ENCODE peak calls at places on chromosome 14, in nine cellular contexts. U is NCI-H1417; H is CD8-positive, alpha-beta memory T cell; Y is astrocyte of the spinal cord; A is DMS 273 treated with DMSO at 0.1 percent for 48 hours; L is activated naive CD4-positive, alpha-beta T cell; F is GM13977; N is NCI-H460; D is iPS-NIHi11. W is an unnamed sample.
A peak's percentile ranks its signal among the peaks of the same experiment; 100 is the strongest.

GRCh38 chr14:93012516-93013367 is 89.8 kb downstream of the CHGA start:
- DNase-seq in U (peak; percentile 37), H (no peak), Y (no peak), A (no peak), L (no peak), F (no peak), N (no peak), D (no peak), W (no peak)

GRCh38 chr14:90434370-90435020 is 37.7 kb downstream of the CALM1 start:
- DNase-seq in U (no peak), H (no peak), Y (no peak), A (no peak), L (no peak), F (no peak), N (no peak), D (no peak), W (no peak)

GRCh38 chr14:103372552-103373304 is 12.5 kb upstream of the MARK3 start:
- DNase-seq in U (no peak), H (no peak), Y (peak; percentile 93), A (no peak), L (no peak), F (no peak), N (peak; percentile 78), D (peak; percentile 45), W (no peak)

GRCh38 chr14:21241218-21241819 is 27.9 kb downstream of the HNRNPC start:
- DNase-seq in U (no peak), H (no peak), Y (peak; percentile 32), A (no peak), L (no peak), F (no peak), N (no peak), D (no peak), W (no peak)

GRCh38 chr14:37857774-37858266 is 262.4 kb downstream of the TTC6 start:
- DNase-seq in U (no peak), H (no peak), Y (no peak), A (no peak), L (no peak), F (no peak), N (no peak), D (no peak), W (no peak)

GRCh38 chr14:90511795-90512331 is 115.0 kb downstream of the CALM1 start:
- DNase-seq in U (peak; percentile 28), H (no peak), Y (no peak), A (peak; percentile 50), L (no peak), F (no peak), N (no peak), D (no peak), W (no peak)

GRCh38 chr14:24943024-24943423 is 106.9 kb downstream of the STXBP6 start:
- DNase-seq in U (peak; percentile 37), H (no peak), Y (no peak), A (no peak), L (no peak), F (no peak), N (no peak), D (peak; percentile 73), W (no peak)

GRCh38 chr14:60197629-60198318 is 32.6 kb upstream of the DHRS7 start:
- DNase-seq in U (no peak), H (no peak), Y (no peak), A (no peak), L (no peak), F (no peak), N (no peak), D (no peak), W (no peak)

GRCh38 chr14:76644875-76645518 is 116.3 kb upstream of the VASH1 start:
- DNase-seq in U (peak; percentile 56), H (no peak), Y (peak; percentile 5), A (no peak), L (no peak), F (peak; percentile 48), N (peak; percentile 26), D (peak; percentile 81), W (peak; percentile 85)

GRCh38 chr14:71698027-71698426 is 234.2 kb upstream of the RGS6 start:
- DNase-seq in U (no peak), H (peak; percentile 7), Y (no peak), A (no peak), L (no peak), F (no peak), N (no peak), D (no peak), W (no peak)

GRCh38 chr14:94888108-94888507 is 118.2 kb upstream of the GSC start:
- DNase-seq in U (peak; percentile 10), H (no peak), Y (no peak), A (no peak), L (no peak), F (no peak), N (peak; percentile 79), D (no peak), W (no peak)

GRCh38 chr14:24984846-24985589 is 64.9 kb downstream of the STXBP6 start:
- DNase-seq in U (no peak), H (no peak), Y (peak; percentile 37), A (peak; percentile 47), L (no peak), F (no peak), N (no peak), D (peak; percentile 26), W (no peak)

GRCh38 chr14:32426596-32427408 is 97.7 kb downstream of the AKAP6 start:
- DNase-seq in U (peak; percentile 28), H (no peak), Y (no peak), A (no peak), L (no peak), F (no peak), N (no peak), D (no peak), W (peak; percentile 75)

GRCh38 chr14:54669759-54670630 is 103.1 kb downstream of the SAMD4A start:
- DNase-seq in U (no peak), H (peak; percentile 74), Y (peak; percentile 97), A (no peak), L (no peak), F (no peak), N (no peak), D (no peak), W (no peak)

GRCh38 chr14:59343585-59343984 is 121.6 kb downstream of the GPR135 start:
- DNase-seq in U (no peak), H (no peak), Y (no peak), A (no peak), L (no peak), F (no peak), N (no peak), D (peak; percentile 32), W (no peak)